ENCODE peak calls at places on chromosomes 13 and 19, in seven cellular contexts. Z, R, W, B, G, J and N are unnamed samples.

GRCh38 chr19:31113250-31113685 is 236.0 kb downstream of the TSHZ3 start:
- DNase-seq in B (no peak), W (no peak), J (no peak), R (no peak), Z (no peak), G (no peak), N (no peak)

GRCh38 chr13:39148513-39148961 is 110.3 kb downstream of the NHLRC3 start:
- DNase-seq in Z (no peak), G (no peak), R (no peak), W (no peak), B (no peak), J (no peak), N (no peak)

GRCh38 chr19:30677702-30678101 is 305.5 kb downstream of the ZNF536 start:
- DNase-seq in W (no peak), G (no peak), J (no peak), B (no peak), R (no peak), Z (no peak), N (no peak)

GRCh38 chr13:89361909-89362308 is 1690.7 kb downstream of the SLITRK5 start:
- DNase-seq in G (no peak), B (no peak), J (no peak), Z (no peak), R (no peak), W (no peak), N (no peak)

GRCh38 chr13:106555631-106556328 is 12.2 kb downstream of the ARGLU1 start:
- DNase-seq in W (no peak), R (no peak), G (no peak), B (no peak), Z (no peak), J (no peak), N (no peak)

GRCh38 chr13:111429064-111429558 is 108.7 kb downstream of the TEX29 start:
- DNase-seq in J (no peak), R (peak; percentile 54), W (peak; percentile 41), Z (peak; percentile 58), G (peak; percentile 49), B (no peak), N (peak; percentile 23)

GRCh38 chr19:42048992-42049391 is 21.0 kb downstream of the GRIK5 start:
- DNase-seq in R (no peak), W (no peak), B (no peak), G (no peak), Z (no peak), J (no peak), N (no peak)

GRCh38 chr19:30214651-30215051 is 157.5 kb upstream of the ZNF536 start:
- DNase-seq in J (peak; percentile 1), R (no peak), G (no peak), Z (no peak), B (no peak), W (no peak), N (no peak)

GRCh38 chr19:11330103-11330502 is 9.4 kb downstream of the RAB3D start:
- DNase-seq in B (no peak), R (no peak), J (no peak), Z (no peak), W (no peak), G (no peak), N (no peak)

GRCh38 chr13:113526466-113527220 is 36.1 kb upstream of the DCUN1D2 start:
- DNase-seq in W (no peak), Z (no peak), G (no peak), J (no peak), B (no peak), R (no peak), N (no peak)

GRCh38 chr19:1252818-1253513 is 4.6 kb downstream of the MIDN start:
- DNase-seq in G (peak; percentile 82), R (peak; percentile 69), Z (no peak), W (no peak), J (no peak), B (no peak), N (no peak)

GRCh38 chr19:14467391-14467790 is 7.8 kb downstream of the PTGER1 start:
- DNase-seq in Z (no peak), R (no peak), W (no peak), B (no peak), G (no peak), J (no peak), N (no peak)

GRCh38 chr19:2461751-2462634 is 5.2 kb upstream of the LMNB2 start:
- DNase-seq in W (no peak), B (no peak), J (no peak), Z (peak; percentile 60), G (no peak), R (peak; percentile 92), N (no peak)

GRCh38 chr13:61148691-61149332 is 266.8 kb downstream of the PCDH20 start:
- DNase-seq in W (no peak), G (no peak), R (no peak), B (no peak), J (no peak), Z (no peak), N (no peak)

GRCh38 chr19:58409010-58409790 is 751 bp downstream of the ZNF584 start:
- DNase-seq in R (peak; percentile 79), G (no peak), B (no peak), W (no peak), J (no peak), Z (no peak), N (no peak)

GRCh38 chr13:77548095-77548494 is 12.6 kb downstream of the SCEL start:
- DNase-seq in B (no peak), Z (no peak), J (no peak), W (no peak), G (no peak), R (no peak), N (no peak)

GRCh38 chr13:77548594-77548993 is 13.1 kb downstream of the SCEL start:
- DNase-seq in W (no peak), B (no peak), Z (no peak), J (no peak), G (no peak), R (no peak), N (no peak)

GRCh38 chr13:77555246-77555645 is 19.7 kb downstream of the SCEL start:
- DNase-seq in W (no peak), R (no peak), Z (no peak), B (no peak), G (no peak), J (no peak), N (no peak)

DNA sequence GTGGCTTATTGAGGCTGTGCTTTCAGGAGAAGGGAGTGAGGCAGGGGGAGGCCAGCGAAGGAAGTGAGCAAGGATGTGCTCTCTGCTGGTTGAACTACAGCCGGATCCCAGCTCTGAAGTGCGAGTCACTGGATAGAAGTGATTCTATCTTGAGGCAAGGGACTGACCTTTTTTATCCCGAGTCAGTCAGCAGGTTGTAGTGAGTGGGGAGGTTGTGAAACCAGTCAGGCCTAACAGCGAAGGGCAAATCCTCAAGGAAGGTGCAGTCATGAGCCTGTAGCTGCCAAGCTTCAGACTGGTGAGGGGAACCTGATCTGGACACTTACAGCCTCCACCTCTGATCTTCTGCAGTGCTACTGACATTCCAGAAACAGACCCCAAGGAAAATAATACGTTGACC is 18.6 kb downstream of the SCEL start:
- DNase-seq in J (no peak), B (no peak), R (no peak), W (no peak), Z (no peak), G (no peak), N (no peak)
- TF ChIP-seq YY1 in J (no peak), B (no peak), R (no peak), W (no peak), Z (no peak), G (no peak), N (no peak)

GRCh38 chr13:99796175-99796819 is 175.3 kb downstream of the ZIC5 start:
- DNase-seq in R (no peak), B (no peak), J (no peak), G (peak; percentile 29), Z (no peak), W (peak; percentile 36), N (peak; percentile 79)
- TF ChIP-seq YY1 in R (no peak), B (no peak), J (no peak), G (no peak), Z (no peak), W (no peak), N (no peak)

GRCh38 chr19:6424190-6424938 is at the start of gene KHSRP:
- DNase-seq in R (peak; percentile 98), W (peak; percentile 90), Z (no peak), B (no peak), J (no peak), G (no peak), N (no peak)
- TF ChIP-seq YY1 in R (no peak), W (no peak), Z (no peak), B (no peak), J (peak; percentile 3), G (peak; percentile 21), N (no peak)

GRCh38 chr13:41457589-41458186 is 338 bp downstream of the RGCC start:
- DNase-seq in Z (no peak), J (no peak), R (peak; percentile 66), B (no peak), G (no peak), W (peak; percentile 52), N (no peak)

GRCh38 chr13:41456768-41457588 is at the start of gene RGCC:
- DNase-seq in G (peak; percentile 30), Z (peak; percentile 10), R (peak; percentile 85), W (peak; percentile 82), B (no peak), J (no peak), N (no peak)

GRCh38 chr13:41459754-41460111 is 2.4 kb downstream of the RGCC start:
- DNase-seq in J (no peak), G (no peak), B (no peak), W (no peak), R (no peak), Z (no peak), N (no peak)

GRCh38 chr13:41458939-41459753 is 1.8 kb downstream of the RGCC start:
- DNase-seq in B (no peak), G (peak; percentile 30), W (peak; percentile 48), J (no peak), Z (peak; percentile 28), R (peak; percentile 32), N (no peak)

GRCh38 chr13:41458187-41458938 is 1.0 kb downstream of the RGCC start:
- DNase-seq in W (peak; percentile 24), J (no peak), Z (no peak), R (peak; percentile 56), B (no peak), G (no peak), N (no peak)
- TF ChIP-seq YY1 in W (no peak), J (no peak), Z (no peak), R (no peak), B (no peak), G (no peak), N (no peak)